ENCODE peak calls at places on chromosomes 5 and 9, in five cellular contexts. K is adipocyte, Q is GM23248, N is body of pancreas, C is Peyer's patch. X is an unnamed sample.

GRCh38 chr9:135607401-135608293 is 31.7 kb downstream of the GLT6D1 start:
- DNase-seq in Q (no peak), C (peak; percentile 33), K (no peak), N (no peak), X (no peak)

GRCh38 chr9:93245437-93245970 is 61.6 kb downstream of the WNK2 start:
- DNase-seq in Q (no peak), N (no peak), K (no peak), C (peak; percentile 54), X (peak; percentile 27)

GRCh38 chr9:32382582-32383320 is 1.7 kb upstream of the ACO1 start:
- DNase-seq in C (no peak), Q (no peak), N (no peak), K (no peak), X (no peak)

GRCh38 chr9:3475300-3476020 is 50.3 kb downstream of the RFX3 start:
- DNase-seq in K (no peak), Q (no peak), C (peak; percentile 49), N (no peak), X (no peak)

GRCh38 chr5:83220331-83220730 is 143.0 kb downstream of the XRCC4 start:
- DNase-seq in Q (peak; percentile 0), C (no peak), K (no peak), N (no peak), X (no peak)

GRCh38 chr9:882416-882931 is 41.0 kb downstream of the DMRT1 start:
- DNase-seq in K (no peak), Q (no peak), C (no peak), N (no peak), X (no peak)

GRCh38 chr5:34699155-34700077 is 43.3 kb downstream of the RAI14 start:
- DNase-seq in N (peak; percentile 46), K (no peak), C (no peak), Q (no peak), X (no peak)

GRCh38 chr9:121599186-121599871 is 52.1 kb upstream of the DAB2IP start:
- DNase-seq in C (no peak), K (peak; percentile 77), N (peak; percentile 94), Q (peak; percentile 63), X (peak; percentile 60)

GRCh38 chr5:100456615-100457014 is 78.6 kb upstream of the FAM174A start:
- DNase-seq in N (no peak), Q (no peak), C (no peak), K (no peak), X (no peak)

GRCh38 chr5:152170350-152170749 is 234.7 kb downstream of the NMUR2 start:
- DNase-seq in Q (no peak), K (no peak), N (peak; percentile 25), C (no peak), X (no peak)

GRCh38 chr5:31096238-31096865 is 97.1 kb upstream of the CDH6 start:
- DNase-seq in K (peak; percentile 66), C (no peak), N (no peak), Q (peak; percentile 60), X (no peak)

GRCh38 chr5:156800982-156801381 is 49.1 kb upstream of the PPP1R2B start:
- DNase-seq in K (no peak), C (no peak), N (no peak), Q (no peak), X (no peak)

DNA sequence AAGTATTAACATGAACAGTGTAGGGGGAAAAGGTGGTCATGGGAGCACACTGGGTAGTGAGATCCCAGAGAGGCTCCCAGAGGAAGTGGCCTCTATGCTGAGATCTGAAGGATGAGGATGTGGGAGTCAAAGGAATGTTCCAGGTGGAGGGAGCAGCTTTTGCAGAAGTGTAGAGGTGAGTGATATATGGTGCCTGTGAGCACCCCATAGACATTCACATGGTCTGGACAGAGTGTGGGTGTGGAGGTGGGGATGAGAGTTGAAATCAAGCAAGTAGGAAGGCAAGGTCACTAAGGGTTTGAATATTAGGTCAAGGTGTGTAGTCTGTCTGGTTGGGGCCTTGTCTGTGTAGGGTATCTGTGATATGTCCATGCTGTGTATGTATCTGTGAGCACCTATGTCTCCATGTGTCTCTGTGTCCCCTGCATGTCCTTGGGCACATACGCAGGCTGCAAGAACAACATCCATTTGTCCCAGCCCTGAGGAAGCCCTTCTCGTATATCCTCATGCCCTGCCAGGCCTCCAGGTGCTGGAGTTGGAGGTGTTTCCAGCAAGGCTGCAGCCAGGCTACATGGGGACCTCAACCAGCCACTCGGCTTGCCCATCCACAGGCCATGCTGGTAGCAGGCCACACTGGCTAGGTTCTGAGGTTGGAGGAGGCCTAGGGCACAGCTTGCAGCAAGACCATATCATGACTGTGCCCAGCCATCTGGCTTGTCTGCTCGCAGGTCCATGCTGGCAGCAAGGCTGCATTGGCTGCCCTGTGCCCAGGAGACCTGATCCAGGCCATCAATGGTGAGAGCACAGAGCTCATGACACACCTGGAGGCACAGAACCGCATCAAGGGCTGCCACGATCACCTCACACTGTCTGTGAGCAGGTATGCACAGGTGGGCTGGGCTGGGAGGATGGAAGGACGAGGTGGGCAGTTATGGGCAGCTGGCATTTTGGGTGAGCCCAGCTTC is 4.7 kb downstream of the PDLIM4 start:
- DNase-seq in Q (no peak), K (no peak), C (peak; percentile 38), N (no peak), X (no peak)
- H3K4me1 ChIP-seq in Q (peaks cover 65% of the 10 kb centered on the region), K (peaks cover 84% of the 10 kb centered on the region), C (no peaks in the 10 kb centered on the region), N (peaks cover 30% of the 10 kb centered on the region), X (peaks cover 18% of the 10 kb centered on the region)

GRCh38 chr5:78757269-78758053 is 108.9 kb upstream of the LHFPL2 start:
- DNase-seq in Q (peak; percentile 85), K (peak; percentile 59), N (no peak), C (no peak), X (no peak)

GRCh38 chr5:78758169-78758839 is 109.7 kb upstream of the LHFPL2 start:
- DNase-seq in C (no peak), K (peak; percentile 42), N (no peak), Q (peak; percentile 6), X (no peak)

GRCh38 chr5:78763659-78764189 is 115.2 kb upstream of the LHFPL2 start:
- DNase-seq in C (no peak), N (no peak), Q (no peak), K (no peak), X (no peak)

GRCh38 chr5:78761831-78762230 is 113.3 kb upstream of the LHFPL2 start:
- DNase-seq in C (no peak), K (no peak), N (no peak), Q (no peak), X (no peak)

GRCh38 chr5:78760411-78761169 is 112.0 kb upstream of the LHFPL2 start:
- DNase-seq in K (no peak), N (no peak), Q (peak; percentile 12), C (no peak), X (no peak)
- H3K4me1 ChIP-seq in K (peaks cover 26% of the 10 kb centered on the region), N (no peaks in the 10 kb centered on the region), Q (peaks cover 26% of the 10 kb centered on the region), C (peaks cover 4% of the 10 kb centered on the region), X (no peaks in the 10 kb centered on the region)

GRCh38 chr9:95511232-95511951 is 5.4 kb downstream of the PTCH1 start:
- DNase-seq in C (peak; percentile 74), N (peak; percentile 39), Q (peak; percentile 81), K (peak; percentile 82), X (peak; percentile 77)

GRCh38 chr9:95511952-95512750 is 4.6 kb downstream of the PTCH1 start:
- DNase-seq in C (no peak), N (no peak), Q (peak; percentile 61), K (peak; percentile 26), X (peak; percentile 46)

GRCh38 chr9:95513722-95514121 is 3.0 kb downstream of the PTCH1 start:
- DNase-seq in N (no peak), C (no peak), Q (no peak), K (no peak), X (no peak)

GRCh38 chr9:95514402-95514801 is 2.4 kb downstream of the PTCH1 start:
- DNase-seq in N (no peak), K (no peak), C (no peak), Q (no peak), X (no peak)

GRCh38 chr9:95512751-95513120 is 4.0 kb downstream of the PTCH1 start:
- DNase-seq in K (no peak), N (no peak), Q (no peak), C (no peak), X (no peak)
- H3K4me1 ChIP-seq in K (peaks cover 21% of the 10 kb centered on the region), N (peaks cover 25% of the 10 kb centered on the region), Q (peaks cover 7% of the 10 kb centered on the region), C (peaks cover 31% of the 10 kb centered on the region), X (peaks cover 8% of the 10 kb centered on the region)

GRCh38 chr9:128096614-128097013 is 28.6 kb downstream of the SLC25A25 start:
- DNase-seq in Q (no peak), N (no peak), C (no peak), K (no peak), X (no peak)
- H3K4me1 ChIP-seq in Q (peaks cover 46% of the 10 kb centered on the region), N (peaks cover 72% of the 10 kb centered on the region), C (peaks cover 13% of the 10 kb centered on the region), K (peaks cover 67% of the 10 kb centered on the region), X (peaks cover 60% of the 10 kb centered on the region)

DNA sequence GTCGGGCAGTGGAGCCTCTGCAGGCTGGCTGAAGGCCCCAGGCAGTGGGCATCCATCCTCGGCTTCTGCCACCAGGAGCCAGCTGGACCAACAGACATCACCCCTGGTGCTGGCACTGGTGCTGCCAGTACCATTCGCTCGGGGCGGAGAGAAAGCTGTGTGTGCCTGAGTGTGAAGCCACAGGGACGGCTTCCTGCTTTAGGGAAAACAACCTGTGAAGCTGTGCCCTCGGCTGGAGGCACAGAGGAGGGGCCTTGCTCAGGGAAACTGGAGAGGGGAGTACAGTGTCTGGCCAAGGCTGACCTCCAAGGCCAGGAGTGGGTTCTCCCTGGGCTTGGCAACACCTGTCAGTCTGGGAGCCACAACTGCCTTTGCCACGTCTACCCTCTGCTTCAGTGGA is 38.3 kb downstream of the NEK6 start:
- DNase-seq in K (no peak), C (no peak), Q (no peak), N (no peak), X (no peak)
- H3K4me1 ChIP-seq in K (peaks cover 69% of the 10 kb centered on the region), C (peaks cover 33% of the 10 kb centered on the region), Q (peaks cover 55% of the 10 kb centered on the region), N (peaks cover 53% of the 10 kb centered on the region), X (peaks cover 23% of the 10 kb centered on the region)

GRCh38 chr9:131722260-131722659 is 17.6 kb downstream of the RAPGEF1 start:
- DNase-seq in Q (no peak), N (no peak), K (no peak), C (no peak), X (no peak)

GRCh38 chr9:131719262-131719908 is 20.5 kb downstream of the RAPGEF1 start:
- DNase-seq in N (no peak), Q (no peak), K (no peak), C (no peak), X (no peak)

GRCh38 chr9:131720330-131720729 is 19.5 kb downstream of the RAPGEF1 start:
- DNase-seq in C (no peak), K (no peak), Q (no peak), N (no peak), X (no peak)

GRCh38 chr9:131723632-131724031 is 16.2 kb downstream of the RAPGEF1 start:
- DNase-seq in K (no peak), N (no peak), Q (no peak), C (no peak), X (no peak)

GRCh38 chr9:131721096-131721495 is 18.8 kb downstream of the RAPGEF1 start:
- DNase-seq in K (no peak), N (no peak), Q (no peak), C (no peak), X (no peak)
- H3K4me1 ChIP-seq in K (peaks cover 24% of the 10 kb centered on the region), N (peaks cover 41% of the 10 kb centered on the region), Q (no peaks in the 10 kb centered on the region), C (peaks cover 9% of the 10 kb centered on the region), X (peaks cover 6% of the 10 kb centered on the region)

DNA sequence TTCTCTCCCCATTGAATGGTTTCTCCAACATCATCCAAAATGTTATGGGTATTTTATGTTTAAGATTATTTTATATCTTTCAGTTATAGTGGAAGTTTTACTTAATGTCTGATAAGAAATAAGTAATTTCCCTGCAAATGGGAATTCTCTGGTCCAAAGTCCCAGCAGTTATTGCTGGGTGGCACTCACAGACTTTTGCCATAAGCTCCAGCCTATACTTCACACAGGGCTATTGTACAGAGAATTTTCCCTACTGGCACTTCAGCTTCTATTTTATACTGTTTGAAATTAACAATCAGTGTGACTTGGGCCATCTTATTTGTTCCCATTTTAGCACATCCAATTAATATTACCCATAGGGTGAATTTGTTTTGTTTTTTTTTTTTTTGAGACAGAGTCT is 32.9 kb downstream of the CD14 start:
- DNase-seq in N (no peak), C (no peak), Q (no peak), K (no peak), X (no peak)
- H3K4me1 ChIP-seq in N (peaks cover 22% of the 10 kb centered on the region), C (no peaks in the 10 kb centered on the region), Q (no peaks in the 10 kb centered on the region), K (peaks cover 20% of the 10 kb centered on the region), X (peaks cover 12% of the 10 kb centered on the region)